ENCODE peak calls at places on chromosomes 1 and 21, in five cellular contexts. One of them, this sample, is unnamed.

GRCh38 chr1:30920827-30921226 is 12.3 kb upstream of the SDC3 start:
- DNase-seq in epithelial cell of esophagus: peak; percentile 75
- DNase-seq in stomach: no peak
- DNase-seq in choroid plexus epithelial cell: peak; percentile 50
- DNase-seq in left ventricle myocardium inferior: no peak
- DNase-seq in this sample: no peak

GRCh38 chr1:61641171-61641570 is 83.8 kb downstream of the TM2D1 start:
- DNase-seq in epithelial cell of esophagus: no peak
- DNase-seq in stomach: no peak
- DNase-seq in choroid plexus epithelial cell: no peak
- DNase-seq in left ventricle myocardium inferior: no peak
- DNase-seq in this sample: no peak

GRCh38 chr1:162389971-162390370 is 8.4 kb downstream of the C1orf226 start:
- DNase-seq in epithelial cell of esophagus: no peak
- DNase-seq in stomach: no peak
- DNase-seq in choroid plexus epithelial cell: no peak
- DNase-seq in left ventricle myocardium inferior: no peak
- DNase-seq in this sample: no peak

GRCh38 chr1:58816072-58816746 is 32.4 kb upstream of the JUN start:
- DNase-seq in epithelial cell of esophagus: peak; percentile 79
- DNase-seq in stomach: peak; percentile 94
- DNase-seq in choroid plexus epithelial cell: peak; percentile 90
- DNase-seq in left ventricle myocardium inferior: peak; percentile 93
- DNase-seq in this sample: peak; percentile 93

GRCh38 chr1:24319962-24320361 is 805 bp downstream of the GRHL3 start:
- DNase-seq in epithelial cell of esophagus: peak; percentile 45
- DNase-seq in stomach: no peak
- DNase-seq in choroid plexus epithelial cell: no peak
- DNase-seq in left ventricle myocardium inferior: no peak
- DNase-seq in this sample: no peak

GRCh38 chr21:17753736-17754135 is 65.4 kb downstream of the C21orf91 start:
- DNase-seq in epithelial cell of esophagus: peak; percentile 62
- DNase-seq in stomach: no peak
- DNase-seq in choroid plexus epithelial cell: no peak
- DNase-seq in left ventricle myocardium inferior: no peak
- DNase-seq in this sample: no peak

GRCh38 chr21:27192286-27192685 is 225.4 kb upstream of the ADAMTS5 start:
- DNase-seq in epithelial cell of esophagus: no peak
- DNase-seq in stomach: no peak
- DNase-seq in choroid plexus epithelial cell: no peak
- DNase-seq in left ventricle myocardium inferior: no peak
- DNase-seq in this sample: no peak

GRCh38 chr1:52635321-52636089 is 2.5 kb downstream of the SHISAL2A start:
- DNase-seq in epithelial cell of esophagus: peak; percentile 60
- DNase-seq in stomach: no peak
- DNase-seq in choroid plexus epithelial cell: no peak
- DNase-seq in left ventricle myocardium inferior: no peak
- DNase-seq in this sample: no peak

GRCh38 chr1:160373696-160374095 is 6.8 kb downstream of the NHLH1 start:
- DNase-seq in epithelial cell of esophagus: peak; percentile 16
- DNase-seq in stomach: no peak
- DNase-seq in choroid plexus epithelial cell: peak; percentile 35
- DNase-seq in left ventricle myocardium inferior: no peak
- DNase-seq in this sample: no peak

DNA sequence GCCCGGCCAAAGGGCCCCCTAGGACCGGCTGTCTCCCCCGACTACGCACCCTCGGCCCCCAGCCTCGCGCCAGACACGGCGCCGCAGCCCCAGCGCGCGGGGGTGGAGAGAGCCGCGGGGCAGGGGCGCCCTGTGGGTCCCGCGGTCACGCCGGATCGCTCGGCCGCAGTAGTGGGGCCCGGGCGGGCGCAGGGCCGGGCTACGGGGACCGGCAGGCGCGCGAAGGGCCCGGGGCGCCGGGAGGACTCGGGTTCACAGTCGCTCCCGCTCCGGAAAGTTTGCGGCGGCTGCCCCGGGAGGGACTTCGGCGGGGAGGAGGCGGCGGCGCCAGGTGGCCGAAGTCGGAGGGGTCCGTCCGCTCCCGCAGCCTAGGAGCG is 7.1 kb upstream of the ZNF669 start:
- DNase-seq in epithelial cell of esophagus: no peak
- DNase-seq in stomach: no peak
- DNase-seq in choroid plexus epithelial cell: no peak
- DNase-seq in left ventricle myocardium inferior: no peak
- DNase-seq in this sample: no peak
- H3K4me3 ChIP-seq in epithelial cell of esophagus: peak overlapping the region; percentile 49
- H3K4me3 ChIP-seq in stomach: peak overlapping the region; percentile 66
- H3K4me3 ChIP-seq in choroid plexus epithelial cell: peak overlapping the region; percentile 62
- H3K4me3 ChIP-seq in left ventricle myocardium inferior: peak overlapping the region; percentile 88
- H3K4me3 ChIP-seq in this sample: peak overlapping the region; percentile 49

GRCh38 chr1:205998457-205999241 is 4.5 kb downstream of the RAB7B start:
- DNase-seq in epithelial cell of esophagus: no peak
- DNase-seq in stomach: no peak
- DNase-seq in choroid plexus epithelial cell: no peak
- DNase-seq in left ventricle myocardium inferior: peak; percentile 35
- DNase-seq in this sample: no peak

GRCh38 chr1:206002833-206003532 is at the start of gene RAB7B:
- DNase-seq in epithelial cell of esophagus: peak; percentile 90
- DNase-seq in stomach: peak; percentile 75
- DNase-seq in choroid plexus epithelial cell: peak; percentile 68
- DNase-seq in left ventricle myocardium inferior: peak; percentile 64
- DNase-seq in this sample: peak; percentile 59

GRCh38 chr1:206000641-206001339 is 2.4 kb downstream of the RAB7B start:
- DNase-seq in epithelial cell of esophagus: peak; percentile 52
- DNase-seq in stomach: no peak
- DNase-seq in choroid plexus epithelial cell: no peak
- DNase-seq in left ventricle myocardium inferior: no peak
- DNase-seq in this sample: no peak

GRCh38 chr1:206002160-206002559 is 1.0 kb downstream of the RAB7B start:
- DNase-seq in epithelial cell of esophagus: peak; percentile 91
- DNase-seq in stomach: no peak
- DNase-seq in choroid plexus epithelial cell: no peak
- DNase-seq in left ventricle myocardium inferior: no peak
- DNase-seq in this sample: no peak

GRCh38 chr1:206001476-206001888 is 1.7 kb downstream of the RAB7B start:
- DNase-seq in epithelial cell of esophagus: peak; percentile 97
- DNase-seq in stomach: no peak
- DNase-seq in choroid plexus epithelial cell: peak; percentile 94
- DNase-seq in left ventricle myocardium inferior: no peak
- DNase-seq in this sample: peak; percentile 92
- TF ChIP-seq CTCF in epithelial cell of esophagus: no peak
- TF ChIP-seq CTCF in stomach: no peak
- TF ChIP-seq CTCF in choroid plexus epithelial cell: no peak
- TF ChIP-seq CTCF in left ventricle myocardium inferior: no peak
- TF ChIP-seq CTCF in this sample: no peak

GRCh38 chr1:20551945-20552727 is at the start of gene FAM43B:
- DNase-seq in epithelial cell of esophagus: peak; percentile 17
- DNase-seq in stomach: no peak
- DNase-seq in choroid plexus epithelial cell: peak; percentile 39
- DNase-seq in left ventricle myocardium inferior: peak; percentile 87
- DNase-seq in this sample: no peak

GRCh38 chr1:20552728-20553571 is 577 bp downstream of the FAM43B start:
- DNase-seq in epithelial cell of esophagus: peak; percentile 46
- DNase-seq in stomach: no peak
- DNase-seq in choroid plexus epithelial cell: peak; percentile 38
- DNase-seq in left ventricle myocardium inferior: no peak
- DNase-seq in this sample: peak; percentile 20

GRCh38 chr1:20555758-20556120 is 3.4 kb downstream of the FAM43B start:
- DNase-seq in epithelial cell of esophagus: no peak
- DNase-seq in stomach: no peak
- DNase-seq in choroid plexus epithelial cell: no peak
- DNase-seq in left ventricle myocardium inferior: no peak
- DNase-seq in this sample: no peak

GRCh38 chr1:20558180-20558579 is 5.8 kb downstream of the FAM43B start:
- DNase-seq in epithelial cell of esophagus: no peak
- DNase-seq in stomach: no peak
- DNase-seq in choroid plexus epithelial cell: peak; percentile 18
- DNase-seq in left ventricle myocardium inferior: no peak
- DNase-seq in this sample: no peak

DNA sequence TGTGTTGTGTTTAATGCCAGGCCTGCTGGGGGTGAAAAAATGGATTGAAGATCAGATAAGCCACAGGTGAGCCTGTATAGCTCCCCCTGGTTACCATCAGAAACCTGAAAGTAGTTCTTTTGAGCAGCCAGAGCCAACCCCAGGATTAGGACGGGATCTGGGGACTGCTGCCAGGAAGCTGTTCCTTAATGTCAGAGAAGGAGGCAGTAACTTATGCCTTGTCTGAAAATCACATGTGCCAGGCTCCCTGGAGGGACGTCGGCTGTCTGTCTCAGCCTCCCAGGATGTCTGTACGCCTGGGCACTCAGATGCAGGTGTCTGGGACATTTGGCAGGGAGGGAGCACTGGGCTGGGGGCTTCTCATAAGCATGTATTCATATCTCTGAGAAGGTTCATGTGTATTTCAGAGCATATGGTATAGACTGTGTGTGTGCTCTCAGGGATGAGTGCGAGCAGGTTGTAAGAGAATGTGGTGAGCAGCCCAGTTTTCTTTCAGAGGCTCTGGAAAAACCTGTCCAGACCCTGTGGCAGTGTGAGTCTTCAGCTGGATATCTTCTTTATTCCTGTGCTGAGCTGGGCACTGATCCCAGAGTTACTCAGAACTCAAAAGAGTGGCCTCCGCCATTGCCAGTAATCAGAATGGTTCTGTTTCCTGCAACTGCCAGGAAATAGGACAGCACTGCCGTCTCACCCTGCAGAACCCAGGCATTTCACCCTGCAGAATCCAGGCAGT is 2.8 kb downstream of the FAM43B start:
- DNase-seq in epithelial cell of esophagus: peak; percentile 61
- DNase-seq in stomach: no peak
- DNase-seq in choroid plexus epithelial cell: no peak
- DNase-seq in left ventricle myocardium inferior: no peak
- DNase-seq in this sample: peak; percentile 16
- H3K4me3 ChIP-seq in epithelial cell of esophagus: no peak overlapping the region
- H3K4me3 ChIP-seq in stomach: no peak overlapping the region
- H3K4me3 ChIP-seq in choroid plexus epithelial cell: no peak overlapping the region
- H3K4me3 ChIP-seq in left ventricle myocardium inferior: no peak overlapping the region
- H3K4me3 ChIP-seq in this sample: no peak overlapping the region

GRCh38 chr1:109253803-109254620 is 4.7 kb downstream of the CELSR2 start:
- DNase-seq in epithelial cell of esophagus: no peak
- DNase-seq in stomach: no peak
- DNase-seq in choroid plexus epithelial cell: peak; percentile 35
- DNase-seq in left ventricle myocardium inferior: no peak
- DNase-seq in this sample: no peak
- TF ChIP-seq CTCF in epithelial cell of esophagus: peak; percentile 2
- TF ChIP-seq CTCF in stomach: no peak
- TF ChIP-seq CTCF in choroid plexus epithelial cell: no peak
- TF ChIP-seq CTCF in left ventricle myocardium inferior: no peak
- TF ChIP-seq CTCF in this sample: no peak

GRCh38 chr1:33336580-33336979 is 15.7 kb upstream of the A3GALT2 start:
- DNase-seq in epithelial cell of esophagus: no peak
- DNase-seq in stomach: no peak
- DNase-seq in choroid plexus epithelial cell: peak; percentile 25
- DNase-seq in left ventricle myocardium inferior: no peak
- DNase-seq in this sample: no peak

GRCh38 chr1:33332357-33332789 is 11.5 kb upstream of the A3GALT2 start:
- DNase-seq in epithelial cell of esophagus: no peak
- DNase-seq in stomach: no peak
- DNase-seq in choroid plexus epithelial cell: peak; percentile 69
- DNase-seq in left ventricle myocardium inferior: no peak
- DNase-seq in this sample: peak; percentile 69

GRCh38 chr1:33334081-33334552 is 13.2 kb upstream of the A3GALT2 start:
- DNase-seq in epithelial cell of esophagus: no peak
- DNase-seq in stomach: peak; percentile 51
- DNase-seq in choroid plexus epithelial cell: peak; percentile 84
- DNase-seq in left ventricle myocardium inferior: peak; percentile 50
- DNase-seq in this sample: no peak

GRCh38 chr1:33332881-33333280 is 12.0 kb upstream of the A3GALT2 start:
- DNase-seq in epithelial cell of esophagus: no peak
- DNase-seq in stomach: no peak
- DNase-seq in choroid plexus epithelial cell: no peak
- DNase-seq in left ventricle myocardium inferior: no peak
- DNase-seq in this sample: no peak

GRCh38 chr1:33335020-33335419 is 14.1 kb upstream of the A3GALT2 start:
- DNase-seq in epithelial cell of esophagus: no peak
- DNase-seq in stomach: no peak
- DNase-seq in choroid plexus epithelial cell: peak; percentile 39
- DNase-seq in left ventricle myocardium inferior: no peak
- DNase-seq in this sample: no peak
- H3K4me3 ChIP-seq in epithelial cell of esophagus: no peak overlapping the region
- H3K4me3 ChIP-seq in stomach: no peak overlapping the region
- H3K4me3 ChIP-seq in choroid plexus epithelial cell: no peak overlapping the region
- H3K4me3 ChIP-seq in left ventricle myocardium inferior: peak overlapping the region; percentile 36
- H3K4me3 ChIP-seq in this sample: no peak overlapping the region

DNA sequence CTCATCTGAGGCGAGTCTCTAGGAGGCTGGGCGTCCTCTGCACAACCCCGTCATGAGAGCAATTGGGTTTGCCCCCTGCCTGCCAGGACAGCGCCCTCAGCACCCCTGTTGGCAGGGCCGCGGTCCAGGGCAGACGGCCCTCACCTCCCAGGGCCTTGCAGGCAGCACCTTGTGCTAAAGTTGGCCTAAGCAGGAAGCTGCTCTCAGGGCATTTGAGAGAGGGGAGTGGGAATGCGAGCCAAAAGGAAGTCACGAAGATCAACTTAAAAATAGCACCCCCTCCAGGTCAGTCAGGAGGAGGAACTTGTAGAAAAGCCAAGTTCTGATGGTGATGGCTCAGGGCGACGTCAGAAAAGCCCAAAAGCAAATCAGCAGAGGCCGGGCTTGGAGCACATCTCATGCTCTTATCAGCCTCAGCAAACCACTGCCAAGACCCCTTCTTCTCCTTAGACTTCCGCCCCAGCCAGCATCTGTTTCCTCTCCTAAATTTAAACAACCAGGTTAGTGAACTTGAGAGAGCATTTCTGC is 12.6 kb upstream of the ADORA3 start:
- DNase-seq in epithelial cell of esophagus: peak; percentile 44
- DNase-seq in stomach: peak; percentile 29
- DNase-seq in choroid plexus epithelial cell: peak; percentile 68
- DNase-seq in left ventricle myocardium inferior: peak; percentile 58
- DNase-seq in this sample: peak; percentile 51
- TF ChIP-seq CTCF in epithelial cell of esophagus: no peak
- TF ChIP-seq CTCF in stomach: no peak
- TF ChIP-seq CTCF in choroid plexus epithelial cell: peak; percentile 52
- TF ChIP-seq CTCF in left ventricle myocardium inferior: peak; percentile 56
- TF ChIP-seq CTCF in this sample: peak; percentile 29

This sample was measured in astrocyte of the spinal cord.